ENCODE peak calls at places on chromosome 1, in five cellular contexts. U is progenitor cell of endocrine pancreas, T is endothelial cell, V is GM23338, A is fibroblast of pulmonary artery. K is an unnamed sample.
A peak's percentile ranks its signal among the peaks of the same experiment; 100 is the strongest.

GRCh38 chr1:37353871-37354270 is 120.5 kb upstream of the ZC3H12A start:
- DNase-seq in T (no peak), U (no peak), V (no peak), A (no peak), K (no peak)

GRCh38 chr1:230572121-230573083 is 69.9 kb upstream of the COG2 start:
- DNase-seq in U (no peak), V (peak; percentile 33), T (no peak), A (peak; percentile 22), K (peak; percentile 25)

GRCh38 chr1:93751391-93752250 is 70.0 kb upstream of the BCAR3 start:
- DNase-seq in A (no peak), V (no peak), T (no peak), U (no peak), K (no peak)

GRCh38 chr1:77014396-77014795 is 147.1 kb downstream of the ST6GALNAC5 start:
- DNase-seq in V (peak; percentile 43), A (no peak), U (no peak), T (no peak), K (no peak)

GRCh38 chr1:154241703-154242352 is 21.1 kb downstream of the UBAP2L start:
- DNase-seq in V (no peak), A (no peak), T (no peak), U (no peak), K (no peak)

GRCh38 chr1:27569506-27570382 is 34.2 kb downstream of the AHDC1 start:
- DNase-seq in A (no peak), T (no peak), U (no peak), V (peak; percentile 62), K (no peak)

GRCh38 chr1:67299296-67299695 is 8.4 kb upstream of the IL12RB2 start:
- DNase-seq in A (no peak), U (no peak), V (no peak), T (no peak), K (no peak)

GRCh38 chr1:87718241-87718950 is 389.7 kb downstream of the LMO4 start:
- DNase-seq in A (no peak), T (no peak), U (no peak), V (no peak), K (no peak)

GRCh38 chr1:1954015-1954414 is 34.9 kb upstream of the TMEM52 start:
- DNase-seq in A (no peak), U (no peak), V (no peak), T (no peak), K (no peak)

GRCh38 chr1:93608188-93609109 is 73.2 kb downstream of the BCAR3 start:
- DNase-seq in V (no peak), A (peak; percentile 59), U (no peak), T (no peak), K (no peak)

GRCh38 chr1:203282720-203283542 is 22.4 kb upstream of the BTG2 start:
- DNase-seq in T (no peak), V (no peak), U (no peak), A (no peak), K (no peak)

GRCh38 chr1:109814223-109814622 is 50.5 kb upstream of the EPS8L3 start:
- DNase-seq in A (no peak), T (no peak), U (no peak), V (no peak), K (no peak)

GRCh38 chr1:113860891-113861290 is 10.6 kb downstream of the PTPN22 start:
- DNase-seq in T (no peak), A (peak; percentile 87), V (no peak), U (no peak), K (no peak)

GRCh38 chr1:182192215-182192614 is 130.7 kb upstream of the ZNF648 start:
- DNase-seq in T (no peak), V (no peak), U (no peak), A (no peak), K (no peak)

GRCh38 chr1:230235876-230236275 is 168.8 kb downstream of the GALNT2 start:
- DNase-seq in V (no peak), A (no peak), T (no peak), U (no peak), K (no peak)

GRCh38 chr1:28815533-28815932 is 3.6 kb downstream of the OPRD1 start:
- DNase-seq in A (no peak), U (no peak), V (peak; percentile 24), T (no peak), K (no peak)

GRCh38 chr1:159932296-159933285 is 7.3 kb upstream of the TAGLN2 start:
- DNase-seq in V (no peak), A (no peak), T (no peak), U (no peak), K (no peak)

GRCh38 chr1:113456967-113457366 is 66.7 kb downstream of the MAGI3 start:
- DNase-seq in T (no peak), A (peak; percentile 95), U (no peak), V (no peak), K (peak; percentile 36)

GRCh38 chr1:24018611-24019580 is 38.8 kb upstream of the SRSF10 start:
- DNase-seq in U (peak; percentile 43), V (peak; percentile 74), A (peak; percentile 100), T (peak; percentile 70), K (peak; percentile 77)

GRCh38 chr1:233440952-233441401 is 113.5 kb downstream of the MAP3K21 start:
- DNase-seq in V (peak; percentile 96), A (peak; percentile 74), T (peak; percentile 31), U (peak; percentile 18), K (peak; percentile 67)

GRCh38 chr1:78688701-78689100 is 39.1 kb downstream of the IFI44 start:
- DNase-seq in A (peak; percentile 76), T (no peak), U (no peak), V (peak; percentile 20), K (no peak)

GRCh38 chr1:14915356-14916054 is 238.0 kb upstream of the TMEM51 start:
- DNase-seq in A (peak; percentile 40), V (peak; percentile 74), U (peak; percentile 55), T (peak; percentile 60), K (peak; percentile 87)

GRCh38 chr1:58818075-58818474 is 34.2 kb upstream of the JUN start:
- DNase-seq in A (peak; percentile 92), U (no peak), T (no peak), V (no peak), K (no peak)

GRCh38 chr1:90919190-90919719 is 102.6 kb downstream of the ZNF644 start:
- DNase-seq in T (no peak), A (no peak), V (peak; percentile 33), U (no peak), K (no peak)

GRCh38 chr1:38804062-38804886 is 55.3 kb downstream of the RRAGC start:
- DNase-seq in U (no peak), V (peak; percentile 81), T (peak; percentile 26), A (no peak), K (peak; percentile 83)

GRCh38 chr1:9239622-9240401 is 5.2 kb downstream of the H6PD start:
- DNase-seq in A (peak; percentile 89), V (no peak), U (no peak), T (no peak), K (no peak)

GRCh38 chr1:157073944-157074685 is 25.5 kb downstream of the ETV3L start:
- DNase-seq in A (peak; percentile 82), T (peak; percentile 73), U (peak; percentile 48), V (peak; percentile 88), K (peak; percentile 69)

GRCh38 chr1:51088474-51088873 is 13.6 kb upstream of the C1orf185 start:
- DNase-seq in T (no peak), U (no peak), V (no peak), A (peak; percentile 22), K (no peak)

GRCh38 chr1:86018311-86018923 is 138.2 kb downstream of the COL24A1 start:
- DNase-seq in V (peak; percentile 68), T (peak; percentile 35), U (no peak), A (peak; percentile 39), K (peak; percentile 42)

GRCh38 chr1:25620701-25621350 is 4.2 kb downstream of the MAN1C1 start:
- DNase-seq in V (no peak), T (no peak), A (no peak), U (no peak), K (no peak)

K was measured in iPS-NIHi11.